ENCODE peak calls at places on chromosomes 12 and 14, in five cellular contexts. O, H, J, P and Z are unnamed samples.

GRCh38 chr12:114935658-114936057 is 251.7 kb upstream of the TBX3 start:
- DNase-seq in O (no peak), H (no peak), J (no peak), P (no peak), Z (no peak)

GRCh38 chr14:31962920-31963319 is 114.2 kb upstream of the ARHGAP5 start:
- DNase-seq in J (no peak), P (no peak), O (no peak), H (no peak), Z (no peak)

GRCh38 chr14:91047174-91047753 is 13.2 kb downstream of the RPS6KA5 start:
- DNase-seq in H (no peak), O (no peak), P (no peak), J (peak; percentile 5), Z (no peak)

GRCh38 chr12:98456583-98457573 is 58.5 kb upstream of the TMPO start:
- DNase-seq in J (peak; percentile 53), H (peak; percentile 62), P (no peak), O (peak; percentile 40), Z (peak; percentile 43)

GRCh38 chr14:20578325-20578724 is 9.5 kb downstream of the RNASE11 start:
- DNase-seq in H (no peak), J (no peak), O (no peak), P (no peak), Z (no peak)

GRCh38 chr14:43934102-43934501 is 573.0 kb downstream of the FSCB start:
- DNase-seq in P (no peak), O (no peak), J (no peak), H (no peak), Z (no peak)

GRCh38 chr12:78473136-78473535 is 391.4 kb upstream of the SYT1 start:
- DNase-seq in H (no peak), O (no peak), J (peak; percentile 46), P (no peak), Z (peak; percentile 70)

GRCh38 chr12:51028126-51028810 is 2.1 kb upstream of the SLC11A2 start:
- DNase-seq in P (no peak), H (peak; percentile 43), O (peak; percentile 84), J (peak; percentile 59), Z (peak; percentile 73)

GRCh38 chr14:88424573-88424972 is 39.1 kb downstream of the SPATA7 start:
- DNase-seq in J (no peak), O (no peak), P (no peak), H (no peak), Z (no peak)

GRCh38 chr12:39959467-39959866 is 146.4 kb downstream of the SLC2A13 start:
- DNase-seq in J (no peak), H (no peak), P (no peak), O (no peak), Z (no peak)

GRCh38 chr12:93090768-93091172 is 161.7 kb upstream of the EEA1 start:
- DNase-seq in O (peak; percentile 44), H (no peak), J (peak; percentile 48), P (no peak), Z (peak; percentile 83)

GRCh38 chr14:26163761-26164160 is 434.1 kb downstream of the NOVA1 start:
- DNase-seq in O (peak; percentile 29), J (peak; percentile 72), H (no peak), P (no peak), Z (peak; percentile 73)

GRCh38 chr12:76183459-76184186 is 99.1 kb upstream of the NAP1L1 start:
- DNase-seq in P (peak; percentile 16), H (peak; percentile 36), J (peak; percentile 96), O (no peak), Z (peak; percentile 98)

GRCh38 chr14:70032447-70032846 is 153.2 kb downstream of the SMOC1 start:
- DNase-seq in O (peak; percentile 67), H (no peak), J (no peak), P (no peak), Z (no peak)

GRCh38 chr14:35068238-35069012 is 22.4 kb downstream of the FAM177A1 start:
- DNase-seq in J (no peak), P (no peak), O (no peak), H (no peak), Z (peak; percentile 48)

GRCh38 chr14:22843123-22843925 is 6.9 kb downstream of the MMP14 start:
- DNase-seq in J (no peak), H (no peak), O (no peak), P (no peak), Z (no peak)

GRCh38 chr12:132277374-132277801 is 52.0 kb downstream of the GALNT9 start:
- DNase-seq in J (no peak), P (no peak), H (no peak), O (no peak), Z (no peak)

GRCh38 chr14:50475460-50475859 is 56.9 kb downstream of the MAP4K5 start:
- DNase-seq in O (no peak), J (no peak), P (no peak), H (no peak), Z (no peak)

GRCh38 chr14:73758392-73759182 is 44.4 kb upstream of the PNMA1 start:
- DNase-seq in H (peak; percentile 83), J (peak; percentile 63), P (peak; percentile 81), O (peak; percentile 91), Z (peak; percentile 76)

GRCh38 chr14:101192661-101193000 is 289.1 kb upstream of the RTL1 start:
- DNase-seq in O (no peak), J (no peak), H (no peak), P (no peak), Z (no peak)

GRCh38 chr14:30527196-30527595 is 31.8 kb upstream of the G2E3 start:
- DNase-seq in H (no peak), J (no peak), O (no peak), P (no peak), Z (no peak)

GRCh38 chr12:72346331-72346944 is 74.3 kb downstream of the TRHDE start:
- DNase-seq in H (no peak), P (peak; percentile 29), O (peak; percentile 65), J (peak; percentile 56), Z (peak; percentile 91)

GRCh38 chr12:48414046-48414445 is 58.3 kb upstream of the ANP32D start:
- DNase-seq in O (no peak), P (no peak), J (peak; percentile 19), H (no peak), Z (no peak)

GRCh38 chr14:80523518-80524117 is 312.3 kb upstream of the DIO2 start:
- DNase-seq in J (peak; percentile 7), H (no peak), O (no peak), P (no peak), Z (peak; percentile 18)

GRCh38 chr14:33951183-33951840 is 438 bp upstream of the EGLN3 start:
- DNase-seq in P (no peak), O (no peak), J (no peak), H (no peak), Z (no peak)

GRCh38 chr12:67991158-67991557 is 1.9 kb downstream of the IFNG-AS1 start:
- DNase-seq in H (no peak), P (no peak), J (no peak), O (no peak), Z (no peak)

GRCh38 chr14:44782775-44783238 is 178.9 kb downstream of the KLHL28 start:
- DNase-seq in P (no peak), J (peak; percentile 76), O (no peak), H (no peak), Z (peak; percentile 13)

GRCh38 chr12:52389313-52390207 is 4.1 kb upstream of the KRT84 start:
- DNase-seq in J (peak; percentile 32), O (no peak), P (no peak), H (no peak), Z (no peak)

GRCh38 chr12:123445388-123446344 is 9.2 kb upstream of the RILPL2 start:
- DNase-seq in H (peak; percentile 52), P (peak; percentile 60), O (no peak), J (peak; percentile 94), Z (peak; percentile 61)

GRCh38 chr12:25052191-25053020 is 103.5 kb upstream of the BCAT1 start:
- DNase-seq in P (no peak), J (peak; percentile 5), O (peak; percentile 58), H (peak; percentile 43), Z (peak; percentile 34)

GRCh38 chr14:42090122-42090521 is 483.4 kb downstream of the LRFN5 start:
- DNase-seq in P (no peak), O (no peak), H (no peak), J (no peak), Z (no peak)

GRCh38 chr14:63524537-63525155 is 18.5 kb downstream of the PPP2R5E start:
- DNase-seq in P (no peak), O (no peak), H (no peak), J (no peak), Z (no peak)

GRCh38 chr14:103657466-103657865 is 28.5 kb downstream of the KLC1 start:
- DNase-seq in O (no peak), H (no peak), J (peak; percentile 65), P (peak; percentile 40), Z (peak; percentile 81)

GRCh38 chr12:91004872-91005271 is at the start of gene EPYC:
- DNase-seq in O (no peak), J (no peak), H (no peak), P (no peak), Z (no peak)
- H3K4me3 ChIP-seq in O (no peak within 1 kb of the TSS), J (no peak within 1 kb of the TSS), H (no peak within 1 kb of the TSS), P (no peak within 1 kb of the TSS), Z (no peak within 1 kb of the TSS)

GRCh38 chr14:105313381-105314286 is 914 bp upstream of the PACS2 start:
- DNase-seq in O (no peak), P (no peak), J (no peak), H (peak; percentile 64), Z (no peak)
- TF ChIP-seq CTCF in O (no peak), P (no peak), J (no peak), H (no peak), Z (no peak)

GRCh38 chr14:71231521-71232393 is 324.5 kb downstream of the PCNX1 start:
- DNase-seq in H (no peak), O (no peak), P (no peak), J (no peak), Z (no peak)

GRCh38 chr14:71229875-71230274 is 322.6 kb downstream of the PCNX1 start:
- DNase-seq in O (no peak), P (no peak), J (no peak), H (no peak), Z (no peak)

GRCh38 chr14:71230897-71231296 is 323.6 kb downstream of the PCNX1 start:
- DNase-seq in J (no peak), O (no peak), H (no peak), P (no peak), Z (no peak)

GRCh38 chr14:71235865-71236264 is 328.6 kb downstream of the PCNX1 start:
- DNase-seq in H (no peak), P (no peak), O (no peak), J (no peak), Z (no peak)

GRCh38 chr14:71232506-71232905 is 325.2 kb downstream of the PCNX1 start:
- DNase-seq in J (no peak), P (no peak), O (no peak), H (no peak), Z (no peak)
- H3K4me3 ChIP-seq in J (no peak overlapping the region), P (no peak overlapping the region), O (no peak overlapping the region), H (no peak overlapping the region), Z (no peak overlapping the region)

DNA sequence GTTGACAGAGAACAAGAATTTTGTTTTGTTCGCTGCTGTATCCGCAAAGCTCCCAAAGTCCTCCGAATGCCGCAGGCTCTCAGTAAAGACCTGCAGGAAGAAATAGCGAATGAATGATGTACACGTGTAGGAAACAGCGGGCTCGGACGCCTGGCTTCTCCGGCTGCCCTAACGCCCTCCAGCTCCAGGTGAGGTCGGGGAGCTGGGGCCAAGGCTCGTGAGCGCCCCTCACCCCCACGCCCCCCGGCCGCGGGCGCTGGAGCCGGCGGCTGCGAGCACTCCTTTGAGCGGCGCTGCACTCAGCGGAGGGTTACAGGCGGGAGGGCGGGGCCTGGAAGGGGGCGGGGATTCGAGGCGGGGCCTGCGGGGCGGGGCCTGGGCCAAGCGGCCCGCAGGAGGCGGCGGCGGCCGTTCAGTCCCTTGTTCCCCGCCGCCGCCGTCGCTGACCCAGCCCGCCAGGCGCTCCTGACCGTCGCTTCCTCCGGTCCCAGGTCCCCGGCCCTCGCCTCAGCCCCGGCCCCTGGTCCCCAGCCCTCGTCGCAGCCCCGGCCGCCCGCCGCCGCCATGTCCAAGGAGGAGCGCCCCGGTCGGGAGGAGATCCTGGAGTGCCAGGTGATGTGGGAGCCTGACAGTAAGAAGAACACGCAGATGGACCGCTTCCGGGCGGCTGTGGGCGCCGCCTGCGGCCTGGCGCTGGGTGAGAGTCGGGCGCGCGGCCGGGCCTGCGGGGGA is at the start of gene AACS:
- DNase-seq in H (peak; percentile 84), J (peak; percentile 79), P (peak; percentile 70), O (peak; percentile 79), Z (peak; percentile 74)
- TF ChIP-seq CTCF in H (no peak), J (no peak), P (no peak), O (no peak), Z (no peak)